ENCODE peak calls at places on chromosome 20, in six cellular contexts. B is Peyer's patch, F is transverse colon, R is NB4, I is stomach, J is lower leg skin. N is an unnamed sample.

GRCh38 chr20:34708621-34709043 is 4.5 kb downstream of the TP53INP2 start:
- DNase-seq in I (peak; percentile 48), R (peak; percentile 79), J (peak; percentile 29), B (peak; percentile 86), F (peak; percentile 72), N (peak; percentile 63)

GRCh38 chr20:41480054-41480770 is 113.6 kb upstream of the EMILIN3 start:
- DNase-seq in I (no peak), B (no peak), R (peak; percentile 42), J (no peak), F (no peak), N (no peak)

GRCh38 chr20:17666491-17666890 is 15.6 kb downstream of the RRBP1 start:
- DNase-seq in J (no peak), B (no peak), F (no peak), R (no peak), I (no peak), N (no peak)

GRCh38 chr20:64280460-64280843 is 24.9 kb downstream of the PCMTD2 start:
- DNase-seq in J (no peak), F (no peak), I (no peak), R (no peak), B (no peak), N (no peak)

GRCh38 chr20:20205141-20205861 is 153.0 kb downstream of the CFAP61 start:
- DNase-seq in I (no peak), F (no peak), B (no peak), R (no peak), J (no peak), N (no peak)

GRCh38 chr20:63079971-63080370 is 73.2 kb upstream of the BHLHE23 start:
- DNase-seq in R (no peak), B (peak; percentile 3), J (no peak), I (no peak), F (no peak), N (no peak)

GRCh38 chr20:42901689-42902518 is 287.8 kb downstream of the PTPRT start:
- DNase-seq in I (no peak), J (peak; percentile 16), R (no peak), F (no peak), B (no peak), N (peak; percentile 69)

GRCh38 chr20:36777152-36777551 is 3.6 kb upstream of the DSN1 start:
- DNase-seq in B (no peak), F (no peak), R (no peak), J (no peak), I (no peak), N (no peak)

GRCh38 chr20:19609642-19610223 is 148.3 kb upstream of the RIN2 start:
- DNase-seq in I (no peak), B (no peak), J (no peak), F (no peak), R (no peak), N (no peak)

GRCh38 chr20:8855315-8855714 is 213.6 kb upstream of the PLCB4 start:
- DNase-seq in I (no peak), F (no peak), R (no peak), B (no peak), J (peak; percentile 29), N (no peak)

GRCh38 chr20:56360133-56360898 is 1.5 kb downstream of the FAM210B start:
- DNase-seq in R (no peak), J (no peak), F (no peak), I (no peak), B (no peak), N (peak; percentile 44)
- TF ChIP-seq POLR2A in R (no peak), J (no peak), F (no peak), I (no peak), B (no peak), N (no peak)

GRCh38 chr20:32912688-32913087 is 54.0 kb downstream of the EFCAB8 start:
- DNase-seq in R (no peak), B (no peak), F (no peak), J (no peak), I (no peak), N (no peak)

GRCh38 chr20:32911355-32911754 is 52.6 kb downstream of the EFCAB8 start:
- DNase-seq in I (no peak), R (no peak), J (no peak), B (no peak), F (no peak), N (no peak)

GRCh38 chr20:32909896-32910571 is 51.3 kb downstream of the EFCAB8 start:
- DNase-seq in I (no peak), F (no peak), R (no peak), B (no peak), J (no peak), N (no peak)

GRCh38 chr20:32917191-32917950 is 58.6 kb downstream of the EFCAB8 start:
- DNase-seq in R (no peak), I (peak; percentile 13), F (no peak), B (no peak), J (no peak), N (no peak)

DNA sequence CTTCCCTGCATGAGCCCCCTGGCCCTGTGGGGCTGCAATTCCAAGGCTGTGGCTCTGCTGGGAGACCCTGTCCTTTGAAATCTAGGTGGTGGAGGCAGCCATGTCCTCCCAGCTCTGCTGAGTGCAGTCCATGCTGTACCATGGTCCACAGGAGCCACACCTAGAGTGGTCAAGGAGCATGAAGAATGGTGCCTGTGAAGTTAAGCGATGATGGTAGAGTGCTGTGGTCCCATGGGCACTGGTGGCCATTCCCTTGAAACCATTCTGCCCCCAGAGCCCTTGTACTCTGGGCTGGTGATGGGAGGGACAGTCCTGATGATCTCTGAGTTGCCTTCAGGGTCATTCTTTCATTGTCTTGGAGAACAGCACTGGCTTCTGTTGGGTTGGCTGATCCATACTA is 55.3 kb downstream of the EFCAB8 start:
- DNase-seq in F (no peak), I (no peak), J (no peak), R (no peak), B (peak; percentile 28), N (no peak)
- H3K4me3 ChIP-seq in F (no peak overlapping the region), I (no peak overlapping the region), J (no peak overlapping the region), R (no peak overlapping the region), B (no peak overlapping the region), N (no peak overlapping the region)

GRCh38 chr20:47280228-47280627 is 76.3 kb downstream of the ZMYND8 start:
- DNase-seq in R (no peak), B (no peak), J (no peak), I (no peak), F (no peak), N (peak; percentile 51)
- TF ChIP-seq POLR2A in R (no peak), B (no peak), J (no peak), I (no peak), F (no peak), N (no peak)

GRCh38 chr20:22449115-22449973 is 135.0 kb downstream of the FOXA2 start:
- DNase-seq in I (no peak), B (no peak), R (no peak), F (no peak), J (no peak), N (no peak)

GRCh38 chr20:22447448-22447778 is 137.0 kb downstream of the FOXA2 start:
- DNase-seq in R (no peak), I (no peak), F (no peak), J (no peak), B (no peak), N (no peak)

GRCh38 chr20:22442318-22442717 is 142.1 kb downstream of the FOXA2 start:
- DNase-seq in I (no peak), B (no peak), R (no peak), J (no peak), F (no peak), N (no peak)

GRCh38 chr20:22450540-22450939 is 133.8 kb downstream of the FOXA2 start:
- DNase-seq in I (no peak), B (no peak), R (no peak), F (no peak), J (no peak), N (no peak)

GRCh38 chr20:22446613-22447447 is 137.5 kb downstream of the FOXA2 start:
- DNase-seq in J (no peak), F (no peak), I (no peak), B (no peak), R (no peak), N (no peak)
- H3K4me3 ChIP-seq in J (no peak overlapping the region), F (no peak overlapping the region), I (no peak overlapping the region), B (no peak overlapping the region), R (no peak overlapping the region), N (no peak overlapping the region)

GRCh38 chr20:49288250-49288751 is 10.4 kb upstream of the ZNFX1 start:
- DNase-seq in J (no peak), R (no peak), I (no peak), B (no peak), F (no peak), N (no peak)

GRCh38 chr20:49290608-49291191 is 12.8 kb upstream of the ZNFX1 start:
- DNase-seq in R (no peak), I (no peak), B (no peak), F (no peak), J (no peak), N (no peak)

GRCh38 chr20:49286689-49287551 is 9.1 kb upstream of the ZNFX1 start:
- DNase-seq in I (no peak), J (no peak), R (peak; percentile 63), F (peak; percentile 10), B (no peak), N (no peak)

GRCh38 chr20:49287555-49288249 is 9.8 kb upstream of the ZNFX1 start:
- DNase-seq in B (no peak), I (no peak), J (no peak), R (no peak), F (no peak), N (no peak)

GRCh38 chr20:49288784-49289696 is 11.2 kb upstream of the ZNFX1 start:
- DNase-seq in J (no peak), F (no peak), B (no peak), I (no peak), R (no peak), N (no peak)
- TF ChIP-seq POLR2A in J (no peak), F (no peak), B (no peak), I (no peak), R (peak; percentile 11), N (no peak)

DNA sequence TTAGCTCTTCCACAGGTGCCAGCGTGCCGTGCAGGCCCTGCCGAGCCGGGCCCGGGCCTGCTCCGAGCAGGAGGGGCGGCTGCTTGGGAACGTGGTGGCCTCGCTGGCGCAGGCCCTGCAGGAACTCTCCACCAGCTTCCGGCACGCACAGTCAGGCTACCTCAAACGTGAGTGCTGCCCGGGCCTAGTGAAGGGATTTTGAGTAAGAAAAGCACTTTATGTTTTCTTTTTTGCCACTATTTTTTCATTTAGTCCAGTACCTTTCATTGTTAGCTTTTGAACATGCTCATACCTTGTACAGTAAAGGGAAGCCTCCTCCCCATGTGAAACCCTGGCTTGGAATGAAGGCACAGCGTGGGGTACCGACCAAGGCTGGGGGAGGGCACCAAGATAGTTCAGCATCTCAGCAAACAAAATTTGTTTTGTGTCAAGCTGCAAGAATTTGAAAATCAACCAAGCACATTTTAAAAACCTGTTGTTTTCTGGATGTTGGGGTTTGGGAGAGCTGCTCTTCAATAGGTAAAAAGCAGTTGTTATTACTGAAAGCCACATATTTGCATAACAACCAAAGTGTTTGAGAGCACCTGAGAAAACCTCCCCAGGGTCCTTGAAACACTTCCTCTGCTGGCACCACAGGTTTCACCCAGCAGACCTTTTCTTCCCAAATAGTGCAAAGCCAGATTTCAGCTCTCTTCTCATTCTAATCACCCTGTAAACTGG is 18.4 kb downstream of the STX16 start:
- DNase-seq in I (no peak), J (no peak), F (no peak), B (no peak), R (no peak), N (no peak)
- H3K4me3 ChIP-seq in I (no peak overlapping the region), J (no peak overlapping the region), F (no peak overlapping the region), B (no peak overlapping the region), R (no peak overlapping the region), N (no peak overlapping the region)

N was measured in adrenal gland.